ENCODE peak calls at places on chromosomes 7 and 10, in six cellular contexts. T, U, X, C, G and Y are unnamed samples.

GRCh38 chr10:84026821-84027257 is 112.5 kb upstream of the GHITM start:
- DNase-seq in T (peak; percentile 1), U (no peak), X (peak; percentile 25), C (peak; percentile 73), G (peak; percentile 39), Y (peak; percentile 9)

GRCh38 chr10:132231656-132232552 is 45.2 kb downstream of the DPYSL4 start:
- DNase-seq in T (no peak), U (no peak), X (no peak), C (no peak), G (no peak), Y (no peak)

GRCh38 chr10:43427166-43427825 is 9.6 kb upstream of the ZNF487 start:
- DNase-seq in T (no peak), U (no peak), X (no peak), C (no peak), G (no peak), Y (no peak)

GRCh38 chr10:102657984-102658724 is 13.9 kb downstream of the TRIM8 start:
- DNase-seq in T (peak; percentile 51), U (peak; percentile 88), X (peak; percentile 63), C (no peak), G (peak; percentile 75), Y (no peak)

GRCh38 chr7:126589068-126589684 is 663.6 kb downstream of the GRM8 start:
- DNase-seq in T (no peak), U (no peak), X (peak; percentile 90), C (no peak), G (no peak), Y (no peak)

GRCh38 chr10:106078796-106079576 is 1085.5 kb downstream of the SORCS1 start:
- DNase-seq in T (no peak), U (no peak), X (peak; percentile 38), C (peak; percentile 18), G (peak; percentile 39), Y (peak; percentile 33)

GRCh38 chr10:46231087-46231486 is 55.7 kb upstream of the ANTXRL start:
- DNase-seq in T (no peak), U (peak; percentile 27), X (no peak), C (no peak), G (no peak), Y (no peak)

GRCh38 chr10:58813573-58813972 is 300.9 kb downstream of the BICC1 start:
- DNase-seq in T (no peak), U (no peak), X (no peak), C (no peak), G (no peak), Y (no peak)

GRCh38 chr7:132275384-132275783 is 300.9 kb downstream of the PLXNA4 start:
- DNase-seq in T (no peak), U (no peak), X (no peak), C (peak; percentile 11), G (no peak), Y (no peak)

GRCh38 chr10:49407552-49408137 is 11.8 kb upstream of the DRGX start:
- DNase-seq in T (peak; percentile 68), U (peak; percentile 87), X (peak; percentile 61), C (peak; percentile 91), G (peak; percentile 86), Y (peak; percentile 73)

GRCh38 chr10:119149157-119149556 is 16.4 kb downstream of the SFXN4 start:
- DNase-seq in T (no peak), U (no peak), X (no peak), C (no peak), G (no peak), Y (no peak)

GRCh38 chr10:110859947-110860376 is 11.8 kb upstream of the PDCD4 start:
- DNase-seq in T (peak; percentile 72), U (no peak), X (no peak), C (no peak), G (peak; percentile 87), Y (peak; percentile 95)

GRCh38 chr10:29895436-29895835 is 163.9 kb downstream of the JCAD start:
- DNase-seq in T (peak; percentile 96), U (no peak), X (no peak), C (peak; percentile 37), G (peak; percentile 91), Y (peak; percentile 88)

GRCh38 chr10:80412521-80412920 is 4.2 kb downstream of the PRXL2A start:
- DNase-seq in T (no peak), U (no peak), X (no peak), C (no peak), G (no peak), Y (no peak)

GRCh38 chr7:50142421-50143113 is 49.5 kb upstream of the ZPBP start:
- DNase-seq in T (peak; percentile 21), U (no peak), X (peak; percentile 26), C (peak; percentile 64), G (peak; percentile 54), Y (peak; percentile 35)

GRCh38 chr10:131735577-131735976 is 165.2 kb upstream of the PPP2R2D start:
- DNase-seq in T (no peak), U (peak; percentile 46), X (no peak), C (no peak), G (no peak), Y (no peak)

GRCh38 chr7:42522227-42522991 is 285.4 kb upstream of the GLI3 start:
- DNase-seq in T (no peak), U (no peak), X (peak; percentile 15), C (peak; percentile 74), G (peak; percentile 26), Y (no peak)

GRCh38 chr10:49552277-49552676 is 13.4 kb upstream of the ERCC6 start:
- DNase-seq in T (peak; percentile 81), U (no peak), X (peak; percentile 95), C (no peak), G (peak; percentile 88), Y (peak; percentile 88)

GRCh38 chr7:90173127-90173844 is 19.0 kb downstream of the STEAP1 start:
- DNase-seq in T (peak; percentile 50), U (no peak), X (no peak), C (no peak), G (no peak), Y (peak; percentile 33)

GRCh38 chr10:60521974-60522405 is 132.3 kb upstream of the ANK3 start:
- DNase-seq in T (peak; percentile 4), U (no peak), X (peak; percentile 28), C (peak; percentile 50), G (peak; percentile 53), Y (peak; percentile 77)

GRCh38 chr10:44398271-44398670 is 13.4 kb upstream of the CXCL12 start:
- DNase-seq in T (no peak), U (peak; percentile 6), X (no peak), C (peak; percentile 26), G (no peak), Y (no peak)

GRCh38 chr10:96587255-96588059 is 645 bp upstream of the TM9SF3 start:
- DNase-seq in T (peak; percentile 83), U (no peak), X (peak; percentile 74), C (peak; percentile 76), G (peak; percentile 85), Y (peak; percentile 84)

GRCh38 chr7:45085619-45086200 is 3.1 kb downstream of the NACAD start:
- DNase-seq in T (no peak), U (peak; percentile 52), X (no peak), C (no peak), G (no peak), Y (no peak)

GRCh38 chr10:61791216-61791615 is 110.3 kb upstream of the ARID5B start:
- DNase-seq in T (peak; percentile 80), U (no peak), X (no peak), C (no peak), G (peak; percentile 42), Y (peak; percentile 86)

DNA sequence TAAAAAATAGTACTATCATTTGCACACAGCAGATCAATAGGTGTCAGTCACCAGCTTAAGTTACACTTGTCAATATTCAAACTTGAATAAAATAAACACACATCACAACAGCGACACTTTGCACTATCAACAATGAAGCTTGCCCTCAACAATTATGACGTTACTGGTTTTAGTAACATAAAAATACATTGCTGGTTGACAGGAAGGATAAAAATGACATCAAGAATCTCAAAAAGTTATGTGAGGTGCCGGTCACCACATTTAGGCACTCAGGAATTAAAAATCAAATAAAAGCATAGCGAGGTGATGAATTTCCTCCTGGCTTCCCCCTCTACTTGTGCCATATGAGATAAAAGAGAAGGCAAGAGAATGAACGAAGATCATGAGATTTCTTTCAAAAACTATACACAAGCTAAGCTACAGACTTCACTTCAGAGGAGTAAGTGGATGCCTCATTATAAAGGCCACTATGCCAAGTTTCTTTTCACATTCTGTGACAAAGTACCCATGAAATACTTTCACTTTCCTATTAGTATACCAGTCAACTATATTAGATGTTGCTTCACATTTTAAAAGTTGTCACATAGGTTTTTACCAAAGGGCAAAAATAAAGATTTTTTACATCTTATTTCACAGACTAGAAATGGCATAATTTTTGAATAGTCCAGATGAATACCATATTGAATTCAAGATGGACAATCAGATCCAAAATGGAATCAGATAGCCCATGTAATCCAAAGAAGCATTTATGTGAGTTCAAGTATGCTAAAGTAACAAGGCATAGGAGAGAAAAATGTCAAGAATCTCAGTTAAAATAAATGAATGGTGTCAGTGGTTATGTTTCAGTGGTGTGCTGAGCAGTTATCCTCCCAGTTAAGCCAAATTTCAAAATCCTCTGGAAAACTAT is 3.6 kb downstream of the CCDC71L start:
- DNase-seq in T (peak; percentile 54), U (no peak), X (no peak), C (no peak), G (peak; percentile 39), Y (peak; percentile 61)
- H3K4me3 ChIP-seq in T (no peak overlapping the region), U (peak overlapping the region; percentile 85), X (no peak overlapping the region), C (no peak overlapping the region), G (no peak overlapping the region), Y (peak overlapping the region; percentile 85)

GRCh38 chr10:79402951-79403350 is 42.5 kb downstream of the ZCCHC24 start:
- DNase-seq in T (no peak), U (no peak), X (no peak), C (no peak), G (no peak), Y (no peak)
- H3K4me3 ChIP-seq in T (no peak overlapping the region), U (no peak overlapping the region), X (no peak overlapping the region), C (no peak overlapping the region), G (peak overlapping the region; percentile 13), Y (no peak overlapping the region)

GRCh38 chr7:36231406-36231805 is 78.4 kb downstream of the EEPD1 start:
- DNase-seq in T (no peak), U (no peak), X (no peak), C (no peak), G (no peak), Y (no peak)
- H3K4me3 ChIP-seq in T (no peak overlapping the region), U (no peak overlapping the region), X (no peak overlapping the region), C (no peak overlapping the region), G (no peak overlapping the region), Y (no peak overlapping the region)

GRCh38 chr7:135537905-135538304 is 19.8 kb upstream of the NUP205 start:
- DNase-seq in T (no peak), U (no peak), X (no peak), C (no peak), G (no peak), Y (no peak)

GRCh38 chr7:135539629-135540028 is 18.1 kb upstream of the NUP205 start:
- DNase-seq in T (no peak), U (no peak), X (no peak), C (no peak), G (no peak), Y (no peak)

GRCh38 chr7:135537453-135537852 is 20.3 kb upstream of the NUP205 start:
- DNase-seq in T (no peak), U (no peak), X (no peak), C (no peak), G (no peak), Y (no peak)

GRCh38 chr7:135536160-135536559 is 21.6 kb upstream of the NUP205 start:
- DNase-seq in T (peak; percentile 37), U (no peak), X (peak; percentile 88), C (no peak), G (peak; percentile 94), Y (peak; percentile 64)

DNA sequence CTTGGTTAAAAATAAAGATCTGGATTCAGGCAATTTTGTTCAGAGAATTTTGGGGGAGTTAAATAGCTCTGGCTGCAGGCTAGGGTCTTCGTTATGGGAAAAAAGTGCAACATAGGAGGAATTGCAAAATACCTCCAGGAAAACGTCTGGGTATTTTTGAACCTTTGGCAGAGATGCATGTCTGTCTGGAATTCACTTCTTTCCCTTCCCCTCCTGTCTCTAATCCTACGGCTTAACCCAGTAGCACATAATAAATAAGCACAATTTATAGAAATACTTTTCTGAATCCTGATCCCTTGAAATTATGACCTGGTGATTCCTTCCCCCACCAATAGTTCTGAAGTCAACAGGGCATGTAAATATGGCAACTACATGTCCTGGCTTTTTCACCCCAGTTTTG is 19.3 kb upstream of the NUP205 start:
- DNase-seq in T (no peak), U (no peak), X (no peak), C (no peak), G (peak; percentile 8), Y (no peak)
- H3K4me3 ChIP-seq in T (no peak overlapping the region), U (no peak overlapping the region), X (no peak overlapping the region), C (no peak overlapping the region), G (no peak overlapping the region), Y (no peak overlapping the region)